ENCODE peak calls at places on chromosome 9, in nine cellular contexts. C, L, P, A, F, H, I, E and B are unnamed samples.

GRCh38 chr9:106023455-106023854 is 329.1 kb downstream of the TMEM38B start:
- DNase-seq in H (no peak), L (no peak), A (no peak), P (no peak), E (no peak), F (no peak), I (no peak), C (no peak), B (no peak)

GRCh38 chr9:33329996-33330395 is 39.7 kb downstream of the NFX1 start:
- DNase-seq in C (no peak), E (no peak), A (no peak), H (peak), F (no peak), L (no peak), I (no peak), P (no peak), B (no peak)

GRCh38 chr9:107975426-107976010 is 485.9 kb upstream of the KLF4 start:
- DNase-seq in L (no peak), A (no peak), F (peak), C (no peak), I (no peak), P (no peak), E (no peak), H (no peak), B (no peak)

GRCh38 chr9:93061791-93062299 is 3.3 kb downstream of the SUSD3 start:
- DNase-seq in F (peak), L (no peak), H (no peak), C (no peak), I (peak), P (no peak), E (peak), A (no peak), B (no peak)

GRCh38 chr9:37800631-37801286 is at the start of gene DCAF10:
- DNase-seq in A (peak), H (peak), L (peak), F (peak), C (peak), P (peak), I (peak), E (peak), B (peak)

GRCh38 chr9:114784721-114785253 is 21.1 kb downstream of the TNFSF15 start:
- DNase-seq in H (no peak), P (no peak), F (no peak), I (no peak), E (no peak), L (no peak), C (no peak), A (no peak), B (no peak)

GRCh38 chr9:37390759-37391158 is 31.7 kb upstream of the GRHPR start:
- DNase-seq in E (peak), C (no peak), I (no peak), L (peak), F (no peak), A (no peak), P (no peak), H (peak), B (no peak)

GRCh38 chr9:18240213-18240612 is 233.7 kb upstream of the ADAMTSL1 start:
- DNase-seq in L (no peak), I (no peak), E (no peak), H (no peak), P (no peak), A (no peak), F (no peak), C (no peak), B (no peak)

GRCh38 chr9:30932226-30932625 is 1452.2 kb upstream of the ACO1 start:
- DNase-seq in I (no peak), H (no peak), L (no peak), A (no peak), E (no peak), C (no peak), P (no peak), F (no peak), B (no peak)

GRCh38 chr9:16559418-16560188 is 310.9 kb downstream of the BNC2 start:
- DNase-seq in C (no peak), I (no peak), L (no peak), A (no peak), F (no peak), P (no peak), H (no peak), E (no peak), B (no peak)

GRCh38 chr9:31030741-31031202 is 1353.7 kb upstream of the ACO1 start:
- DNase-seq in P (no peak), I (no peak), A (no peak), E (no peak), L (no peak), C (no peak), F (no peak), H (peak), B (peak)

GRCh38 chr9:127279717-127280285 is 15.2 kb downstream of the GARNL3 start:
- DNase-seq in A (no peak), I (no peak), P (no peak), H (no peak), C (no peak), E (no peak), L (no peak), F (no peak), B (no peak)

GRCh38 chr9:3850083-3850482 is 324.3 kb upstream of the RFX3 start:
- DNase-seq in L (no peak), E (no peak), A (no peak), P (no peak), I (no peak), C (no peak), H (no peak), F (no peak), B (no peak)

GRCh38 chr9:127970401-127971313 is 10.1 kb downstream of the EEIG1 start:
- DNase-seq in E (no peak), I (no peak), P (no peak), H (peak), C (no peak), A (no peak), L (no peak), F (no peak), B (no peak)

GRCh38 chr9:123420560-123421210 is 64.7 kb downstream of the CRB2 start:
- DNase-seq in H (no peak), C (no peak), I (no peak), E (no peak), P (no peak), F (no peak), L (no peak), A (no peak), B (no peak)

GRCh38 chr9:94860678-94861588 is 134.4 kb downstream of the AOPEP start:
- DNase-seq in L (no peak), A (no peak), C (no peak), E (no peak), H (peak), I (no peak), P (no peak), F (no peak), B (no peak)

GRCh38 chr9:99166149-99166548 is 55.6 kb downstream of the ALG2 start:
- DNase-seq in L (no peak), P (no peak), C (no peak), I (no peak), A (no peak), F (no peak), E (no peak), H (no peak), B (no peak)

GRCh38 chr9:87594218-87594617 is 96.6 kb downstream of the DAPK1 start:
- DNase-seq in I (no peak), H (peak), A (no peak), E (no peak), C (no peak), L (no peak), P (no peak), F (no peak), B (no peak)

GRCh38 chr9:121884057-121884512 is 209.0 kb downstream of the TTLL11 start:
- DNase-seq in A (no peak), P (no peak), H (no peak), C (no peak), E (no peak), F (no peak), L (peak), I (peak), B (peak)

GRCh38 chr9:134814598-134815215 is 65.9 kb upstream of the FCN2 start:
- DNase-seq in I (no peak), E (no peak), A (no peak), C (no peak), H (peak), F (no peak), P (no peak), L (no peak), B (no peak)

GRCh38 chr9:134326754-134327526 is 685 bp downstream of the RXRA start:
- DNase-seq in A (no peak), C (no peak), E (no peak), L (peak), H (peak), P (peak), I (peak), F (no peak), B (peak)

GRCh38 chr9:122815544-122815943 is 12.8 kb downstream of the PDCL start:
- DNase-seq in I (no peak), E (no peak), A (no peak), H (no peak), L (no peak), P (no peak), F (no peak), C (no peak), B (no peak)

GRCh38 chr9:110526426-110526825 is 53.1 kb downstream of the SVEP1 start:
- DNase-seq in L (no peak), P (no peak), I (no peak), H (peak), A (no peak), E (no peak), F (no peak), C (no peak), B (no peak)

GRCh38 chr9:132800038-132800648 is 77.9 kb downstream of the AK8 start:
- DNase-seq in H (peak), E (peak), L (peak), C (peak), P (peak), A (peak), F (peak), I (peak), B (peak)

GRCh38 chr9:93059097-93059959 is 827 bp downstream of the SUSD3 start:
- DNase-seq in C (no peak), I (no peak), F (peak), P (no peak), E (no peak), L (no peak), H (no peak), A (no peak), B (no peak)

GRCh38 chr9:115063058-115063850 is 54.7 kb downstream of the TNC start:
- DNase-seq in F (peak), C (no peak), A (no peak), P (no peak), I (no peak), E (no peak), H (peak), L (no peak), B (no peak)

GRCh38 chr9:125145425-125145824 is 2.1 kb upstream of the SCAI start:
- DNase-seq in C (no peak), E (no peak), F (no peak), L (no peak), I (no peak), A (no peak), P (no peak), H (peak), B (no peak)

GRCh38 chr9:69083321-69083720 is 47.8 kb downstream of the FXN start:
- DNase-seq in C (no peak), P (no peak), F (no peak), L (no peak), H (no peak), E (no peak), A (no peak), I (no peak), B (no peak)

GRCh38 chr9:112288029-112288428 is 45.4 kb downstream of the PTBP3 start:
- DNase-seq in I (no peak), H (peak), C (no peak), L (no peak), A (no peak), P (no peak), F (no peak), E (no peak), B (no peak)

GRCh38 chr9:94725293-94725692 is 1.2 kb upstream of the AOPEP start:
- DNase-seq in F (no peak), C (no peak), P (no peak), A (no peak), H (no peak), E (no peak), L (no peak), I (no peak), B (no peak)

GRCh38 chr9:96121162-96121561 is 180.8 kb downstream of the HSD17B3 start:
- DNase-seq in C (no peak), H (no peak), I (no peak), E (no peak), P (no peak), A (no peak), F (no peak), L (no peak), B (no peak)

GRCh38 chr9:89595646-89596045 is 9.2 kb upstream of the GADD45G start:
- DNase-seq in A (no peak), C (no peak), H (no peak), I (no peak), E (no peak), F (no peak), P (no peak), L (no peak), B (no peak)

GRCh38 chr9:89600831-89601230 is 4.0 kb upstream of the GADD45G start:
- DNase-seq in E (no peak), L (no peak), C (no peak), P (no peak), F (no peak), A (no peak), I (no peak), H (no peak), B (no peak)

GRCh38 chr9:89596937-89597555 is 7.8 kb upstream of the GADD45G start:
- DNase-seq in C (no peak), P (no peak), L (no peak), I (no peak), H (no peak), E (no peak), F (no peak), A (no peak), B (no peak)

GRCh38 chr9:89598926-89599325 is 5.9 kb upstream of the GADD45G start:
- DNase-seq in A (no peak), H (no peak), P (no peak), C (no peak), L (no peak), E (no peak), I (peak), F (no peak), B (no peak)

GRCh38 chr9:89597711-89598707 is 6.8 kb upstream of the GADD45G start:
- DNase-seq in P (no peak), I (peak), H (peak), L (peak), C (no peak), E (peak), A (no peak), F (peak), B (peak)
- TF ChIP-seq CTCF in P (peak), I (peak), H (peak), L (peak), C (peak), E (peak), A (peak), F (peak), B (peak)

GRCh38 chr9:10855847-10856246 is 243.0 kb upstream of the PTPRD start:
- DNase-seq in P (no peak), C (no peak), L (no peak), I (no peak), F (no peak), A (no peak), H (peak), E (no peak), B (no peak)
- TF ChIP-seq CTCF in P (no peak), C (no peak), L (peak), I (peak), F (no peak), A (peak), H (peak), E (peak), B (peak)

GRCh38 chr9:131635285-131635684 is 90.0 kb downstream of the PRRT1B start:
- DNase-seq in A (no peak), F (peak), P (peak), I (no peak), C (peak), E (no peak), H (peak), L (peak), B (no peak)
- TF ChIP-seq CTCF in A (no peak), F (peak), P (no peak), I (no peak), C (no peak), E (no peak), H (peak), L (no peak), B (no peak)

GRCh38 chr9:12819436-12820185 is 44.8 kb downstream of the LURAP1L start:
- DNase-seq in I (peak), A (no peak), C (no peak), E (peak), H (peak), F (no peak), P (no peak), L (no peak), B (no peak)

GRCh38 chr9:12815895-12816294 is 41.1 kb downstream of the LURAP1L start:
- DNase-seq in F (no peak), A (no peak), I (no peak), C (no peak), H (peak), E (no peak), L (no peak), P (no peak), B (no peak)

GRCh38 chr9:12816656-12817101 is 41.9 kb downstream of the LURAP1L start:
- DNase-seq in C (no peak), I (no peak), H (no peak), L (no peak), P (no peak), A (no peak), F (no peak), E (no peak), B (no peak)

GRCh38 chr9:12817702-12818101 is 42.9 kb downstream of the LURAP1L start:
- DNase-seq in H (peak), I (peak), E (no peak), A (no peak), F (no peak), C (no peak), L (no peak), P (no peak), B (no peak)

GRCh38 chr9:12818431-12819000 is 43.7 kb downstream of the LURAP1L start:
- DNase-seq in I (no peak), H (peak), C (no peak), F (no peak), P (no peak), L (no peak), A (no peak), E (no peak), B (no peak)
- TF ChIP-seq CTCF in I (no peak), H (peak), C (no peak), F (no peak), P (no peak), L (no peak), A (no peak), E (no peak), B (no peak)

GRCh38 chr9:8917978-8918739 is 1118.6 kb upstream of the DMAC1 start:
- DNase-seq in I (no peak), C (no peak), P (no peak), L (no peak), E (no peak), A (no peak), H (no peak), F (no peak), B (no peak)
- TF ChIP-seq CTCF in I (no peak), C (no peak), P (no peak), L (no peak), E (no peak), A (no peak), H (no peak), F (no peak), B (no peak)

GRCh38 chr9:137853392-137853995 is 24.1 kb upstream of the CACNA1B start:
- DNase-seq in E (no peak), H (no peak), F (no peak), P (no peak), A (no peak), I (no peak), L (no peak), C (no peak), B (no peak)

GRCh38 chr9:137851516-137852217 is 25.9 kb upstream of the CACNA1B start:
- DNase-seq in F (no peak), A (no peak), E (no peak), C (no peak), L (no peak), P (no peak), H (no peak), I (no peak), B (no peak)
- TF ChIP-seq CTCF in F (no peak), A (no peak), E (no peak), C (no peak), L (no peak), P (no peak), H (no peak), I (no peak), B (no peak)

GRCh38 chr9:88814521-88815101 is 176.7 kb upstream of the S1PR3 start:
- DNase-seq in P (peak), L (no peak), E (no peak), A (peak), I (no peak), F (no peak), C (peak), H (no peak), B (no peak)
- TF ChIP-seq CTCF in P (no peak), L (no peak), E (no peak), A (no peak), I (no peak), F (no peak), C (no peak), H (no peak), B (no peak)

GRCh38 chr9:129175825-129176633 is 2.0 kb downstream of the IER5L start:
- DNase-seq in A (no peak), E (peak), C (no peak), P (peak), I (peak), L (peak), H (peak), F (peak), B (peak)
- TF ChIP-seq CTCF in A (no peak), E (no peak), C (no peak), P (no peak), I (no peak), L (no peak), H (no peak), F (peak), B (no peak)